ENCODE peak calls at places on chromosomes 1 and 21, in five cellular contexts. J is COR-L47, A is neural crest cell, W is IMR-90, C is cardiac muscle cell. K is an unnamed sample.

GRCh38 chr1:62746086-62746808 is 37.7 kb upstream of the ATG4C start:
- DNase-seq in A (no peak), J (peak), C (peak), W (peak), K (no peak)

GRCh38 chr1:2534775-2535387 is 4.8 kb upstream of the HES5 start:
- DNase-seq in J (peak), A (no peak), C (peak), W (peak), K (no peak)

GRCh38 chr1:183039985-183040447 is 16.8 kb downstream of the LAMC1 start:
- DNase-seq in W (peak), J (peak), C (peak), A (no peak), K (no peak)

GRCh38 chr1:56617141-56617540 is 28.0 kb upstream of the PRKAA2 start:
- DNase-seq in C (no peak), W (peak), J (no peak), A (no peak), K (peak)

GRCh38 chr21:14677023-14677422 is 130.9 kb upstream of the SAMSN1 start:
- DNase-seq in W (no peak), C (no peak), A (no peak), J (no peak), K (no peak)

GRCh38 chr1:53715478-53715877 is 23.5 kb downstream of the GLIS1 start:
- DNase-seq in A (peak), C (peak), J (no peak), W (peak), K (no peak)

GRCh38 chr1:212609701-212610574 is 1.4 kb downstream of the ATF3 start:
- DNase-seq in J (no peak), C (no peak), A (no peak), W (no peak), K (no peak)

GRCh38 chr21:26067836-26068401 is 102.7 kb downstream of the APP start:
- DNase-seq in A (no peak), C (peak), W (no peak), J (no peak), K (no peak)

GRCh38 chr1:36703526-36704208 is 221.0 kb upstream of the CSF3R start:
- DNase-seq in J (peak), W (peak), A (peak), C (peak), K (peak)

GRCh38 chr1:227961651-227962050 is 13.9 kb upstream of the WNT9A start:
- DNase-seq in C (no peak), A (no peak), J (no peak), W (no peak), K (no peak)

GRCh38 chr1:36366091-36366661 is 19.5 kb downstream of the STK40 start:
- DNase-seq in C (peak), W (peak), A (peak), J (no peak), K (no peak)

GRCh38 chr1:161484613-161485012 is 20.6 kb upstream of the FCGR2A start:
- DNase-seq in J (no peak), A (no peak), C (peak), W (no peak), K (no peak)

GRCh38 chr1:116916002-116916401 is 6.3 kb downstream of the PTGFRN start:
- DNase-seq in C (no peak), J (no peak), A (no peak), W (no peak), K (no peak)

GRCh38 chr1:85259866-85260345 is 444 bp upstream of the C1orf52 start:
- DNase-seq in C (peak), W (peak), J (no peak), A (no peak), K (no peak)

GRCh38 chr1:119141020-119141424 is 569 bp upstream of the WARS2 start:
- DNase-seq in A (peak), J (peak), W (no peak), C (peak), K (peak)

GRCh38 chr1:50873458-50874187 is 86.4 kb downstream of the FAF1 start:
- DNase-seq in J (no peak), A (peak), C (peak), W (peak), K (peak)

GRCh38 chr1:84370831-84371394 is 27.4 kb upstream of the DNASE2B start:
- DNase-seq in J (no peak), A (no peak), W (peak), C (peak), K (no peak)

GRCh38 chr1:9890224-9890731 is 19.8 kb downstream of the CTNNBIP1 start:
- DNase-seq in C (peak), W (peak), A (no peak), J (peak), K (peak)

GRCh38 chr21:44253832-44254700 is 7.6 kb downstream of the DNMT3L start:
- DNase-seq in A (no peak), C (no peak), W (no peak), J (no peak), K (no peak)

GRCh38 chr21:32626633-32627196 is 14.5 kb upstream of the CFAP298 start:
- DNase-seq in J (no peak), W (peak), A (no peak), C (peak), K (no peak)

GRCh38 chr1:23696335-23696989 is 4.9 kb downstream of the RPL11 start:
- DNase-seq in W (peak), C (peak), J (no peak), A (no peak), K (no peak)

GRCh38 chr1:39952359-39953110 is 2.4 kb upstream of the MFSD2A start:
- DNase-seq in J (peak), C (peak), A (no peak), W (no peak), K (peak)

GRCh38 chr1:19654386-19654785 is 10.3 kb downstream of the NBL1 start:
- DNase-seq in A (no peak), J (no peak), C (no peak), W (no peak), K (no peak)

GRCh38 chr1:226708342-226708780 is 30.7 kb downstream of the ITPKB start:
- DNase-seq in W (peak), C (peak), J (no peak), A (no peak), K (no peak)

GRCh38 chr21:26686278-26686677 is 113.2 kb upstream of the CYYR1 start:
- DNase-seq in C (peak), J (peak), A (no peak), W (peak), K (peak)

GRCh38 chr1:231353086-231353485 is 15.0 kb downstream of the SPRTN start:
- DNase-seq in J (no peak), W (no peak), C (no peak), A (no peak), K (no peak)

GRCh38 chr21:42220138-42220701 is 1.3 kb downstream of the ABCG1 start:
- DNase-seq in J (peak), A (peak), C (peak), W (peak), K (no peak)

GRCh38 chr21:39951183-39952101 is 84.2 kb downstream of the PCP4 start:
- DNase-seq in C (no peak), A (no peak), J (no peak), W (no peak), K (no peak)

GRCh38 chr21:38912355-38912619 is 106.6 kb downstream of the ETS2 start:
- DNase-seq in W (peak), A (no peak), C (no peak), J (no peak), K (no peak)

GRCh38 chr1:234851450-234852438 is 241.8 kb upstream of the IRF2BP2 start:
- DNase-seq in C (peak), W (peak), J (no peak), A (no peak), K (no peak)

GRCh38 chr1:14970115-14970798 is 183.3 kb upstream of the TMEM51 start:
- DNase-seq in C (peak), A (no peak), W (peak), J (no peak), K (peak)

GRCh38 chr1:240925273-240925672 is 313.3 kb upstream of the GREM2 start:
- DNase-seq in J (no peak), W (no peak), A (no peak), C (no peak), K (no peak)

GRCh38 chr1:213331776-213332175 is 280.7 kb downstream of the RPS6KC1 start:
- DNase-seq in C (no peak), A (no peak), W (no peak), J (no peak), K (no peak)

GRCh38 chr1:206635983-206636354 is 633 bp downstream of the DYRK3 start:
- DNase-seq in C (no peak), A (no peak), J (no peak), W (no peak), K (no peak)

GRCh38 chr1:116503535-116504307 is 67.1 kb downstream of the CD58 start:
- DNase-seq in A (no peak), W (no peak), J (no peak), C (no peak), K (no peak)

GRCh38 chr1:100353988-100354387 is 1.7 kb downstream of the CDC14A start:
- DNase-seq in W (peak), A (no peak), C (no peak), J (no peak), K (peak)